ENCODE peak calls at places on chromosome 5, in nine cellular contexts. One of them, this sample, is unnamed.

GRCh38 chr5:138610468-138611294 is 35.5 kb upstream of the HSPA9 start:
- DNase-seq in SK-N-SH: peak
- DNase-seq in neuronal stem cell: no peak
- DNase-seq in GM18507: no peak
- DNase-seq in M059J: no peak
- DNase-seq in iris pigment epithelial cell: peak
- DNase-seq in fibroblast of pulmonary artery: no peak
- DNase-seq in stimulated activated CD4-positive, alpha-beta T cell treated with anti-CD3 and anti-CD28 coated beads, Interleukin-4, amount 100 ng/mL, for 1 hour: no peak
- DNase-seq in glutamatergic neuron: peak
- DNase-seq in this sample: no peak

GRCh38 chr5:14935341-14935740 is 63.8 kb upstream of the ANKH start:
- DNase-seq in SK-N-SH: no peak
- DNase-seq in neuronal stem cell: no peak
- DNase-seq in GM18507: no peak
- DNase-seq in M059J: no peak
- DNase-seq in iris pigment epithelial cell: peak
- DNase-seq in fibroblast of pulmonary artery: no peak
- DNase-seq in stimulated activated CD4-positive, alpha-beta T cell treated with anti-CD3 and anti-CD28 coated beads, Interleukin-4, amount 100 ng/mL, for 1 hour: no peak
- DNase-seq in glutamatergic neuron: no peak
- DNase-seq in this sample: no peak

GRCh38 chr5:36651775-36652685 is 45.6 kb downstream of the SLC1A3 start:
- DNase-seq in SK-N-SH: no peak
- DNase-seq in neuronal stem cell: no peak
- DNase-seq in GM18507: no peak
- DNase-seq in M059J: no peak
- DNase-seq in iris pigment epithelial cell: no peak
- DNase-seq in fibroblast of pulmonary artery: no peak
- DNase-seq in stimulated activated CD4-positive, alpha-beta T cell treated with anti-CD3 and anti-CD28 coated beads, Interleukin-4, amount 100 ng/mL, for 1 hour: no peak
- DNase-seq in glutamatergic neuron: no peak
- DNase-seq in this sample: no peak

GRCh38 chr5:80057121-80057520 is 22.0 kb downstream of the THBS4 start:
- DNase-seq in SK-N-SH: no peak
- DNase-seq in neuronal stem cell: no peak
- DNase-seq in GM18507: no peak
- DNase-seq in M059J: no peak
- DNase-seq in iris pigment epithelial cell: no peak
- DNase-seq in fibroblast of pulmonary artery: no peak
- DNase-seq in stimulated activated CD4-positive, alpha-beta T cell treated with anti-CD3 and anti-CD28 coated beads, Interleukin-4, amount 100 ng/mL, for 1 hour: no peak
- DNase-seq in glutamatergic neuron: no peak
- DNase-seq in this sample: no peak

GRCh38 chr5:31116466-31117031 is 76.9 kb upstream of the CDH6 start:
- DNase-seq in SK-N-SH: no peak
- DNase-seq in neuronal stem cell: no peak
- DNase-seq in GM18507: no peak
- DNase-seq in M059J: no peak
- DNase-seq in iris pigment epithelial cell: no peak
- DNase-seq in fibroblast of pulmonary artery: no peak
- DNase-seq in stimulated activated CD4-positive, alpha-beta T cell treated with anti-CD3 and anti-CD28 coated beads, Interleukin-4, amount 100 ng/mL, for 1 hour: no peak
- DNase-seq in glutamatergic neuron: no peak
- DNase-seq in this sample: no peak

GRCh38 chr5:175718401-175719108 is 60.7 kb downstream of the HRH2 start:
- DNase-seq in SK-N-SH: no peak
- DNase-seq in neuronal stem cell: peak
- DNase-seq in GM18507: no peak
- DNase-seq in M059J: no peak
- DNase-seq in iris pigment epithelial cell: peak
- DNase-seq in fibroblast of pulmonary artery: peak
- DNase-seq in stimulated activated CD4-positive, alpha-beta T cell treated with anti-CD3 and anti-CD28 coated beads, Interleukin-4, amount 100 ng/mL, for 1 hour: peak
- DNase-seq in glutamatergic neuron: peak
- DNase-seq in this sample: no peak

GRCh38 chr5:139389701-139390638 is at the start of gene MZB1:
- DNase-seq in SK-N-SH: no peak
- DNase-seq in neuronal stem cell: no peak
- DNase-seq in GM18507: peak
- DNase-seq in M059J: no peak
- DNase-seq in iris pigment epithelial cell: no peak
- DNase-seq in fibroblast of pulmonary artery: no peak
- DNase-seq in stimulated activated CD4-positive, alpha-beta T cell treated with anti-CD3 and anti-CD28 coated beads, Interleukin-4, amount 100 ng/mL, for 1 hour: no peak
- DNase-seq in glutamatergic neuron: no peak
- DNase-seq in this sample: peak

GRCh38 chr5:134920848-134921575 is 16.1 kb downstream of the PCBD2 start:
- DNase-seq in SK-N-SH: no peak
- DNase-seq in neuronal stem cell: no peak
- DNase-seq in GM18507: no peak
- DNase-seq in M059J: no peak
- DNase-seq in iris pigment epithelial cell: no peak
- DNase-seq in fibroblast of pulmonary artery: no peak
- DNase-seq in stimulated activated CD4-positive, alpha-beta T cell treated with anti-CD3 and anti-CD28 coated beads, Interleukin-4, amount 100 ng/mL, for 1 hour: no peak
- DNase-seq in glutamatergic neuron: no peak
- DNase-seq in this sample: no peak

GRCh38 chr5:174204914-174205313 is 159.4 kb downstream of the NSG2 start:
- DNase-seq in SK-N-SH: no peak
- DNase-seq in neuronal stem cell: peak
- DNase-seq in GM18507: no peak
- DNase-seq in M059J: no peak
- DNase-seq in iris pigment epithelial cell: no peak
- DNase-seq in fibroblast of pulmonary artery: no peak
- DNase-seq in stimulated activated CD4-positive, alpha-beta T cell treated with anti-CD3 and anti-CD28 coated beads, Interleukin-4, amount 100 ng/mL, for 1 hour: no peak
- DNase-seq in glutamatergic neuron: no peak
- DNase-seq in this sample: no peak

GRCh38 chr5:21810737-21811316 is 1042.3 kb downstream of the CDH12 start:
- DNase-seq in SK-N-SH: no peak
- DNase-seq in neuronal stem cell: peak
- DNase-seq in GM18507: no peak
- DNase-seq in M059J: peak
- DNase-seq in iris pigment epithelial cell: peak
- DNase-seq in fibroblast of pulmonary artery: peak
- DNase-seq in stimulated activated CD4-positive, alpha-beta T cell treated with anti-CD3 and anti-CD28 coated beads, Interleukin-4, amount 100 ng/mL, for 1 hour: no peak
- DNase-seq in glutamatergic neuron: no peak
- DNase-seq in this sample: no peak

GRCh38 chr5:171667341-171668096 is 118.1 kb upstream of the SMIM23 start:
- DNase-seq in SK-N-SH: peak
- DNase-seq in neuronal stem cell: peak
- DNase-seq in GM18507: no peak
- DNase-seq in M059J: peak
- DNase-seq in iris pigment epithelial cell: peak
- DNase-seq in fibroblast of pulmonary artery: peak
- DNase-seq in stimulated activated CD4-positive, alpha-beta T cell treated with anti-CD3 and anti-CD28 coated beads, Interleukin-4, amount 100 ng/mL, for 1 hour: no peak
- DNase-seq in glutamatergic neuron: no peak
- DNase-seq in this sample: no peak

GRCh38 chr5:175752826-175753535 is 95.1 kb downstream of the HRH2 start:
- DNase-seq in SK-N-SH: no peak
- DNase-seq in neuronal stem cell: no peak
- DNase-seq in GM18507: no peak
- DNase-seq in M059J: peak
- DNase-seq in iris pigment epithelial cell: no peak
- DNase-seq in fibroblast of pulmonary artery: no peak
- DNase-seq in stimulated activated CD4-positive, alpha-beta T cell treated with anti-CD3 and anti-CD28 coated beads, Interleukin-4, amount 100 ng/mL, for 1 hour: no peak
- DNase-seq in glutamatergic neuron: no peak
- DNase-seq in this sample: no peak

GRCh38 chr5:124824637-124825158 is 78.3 kb upstream of the ZNF608 start:
- DNase-seq in SK-N-SH: peak
- DNase-seq in neuronal stem cell: no peak
- DNase-seq in GM18507: no peak
- DNase-seq in M059J: peak
- DNase-seq in iris pigment epithelial cell: peak
- DNase-seq in fibroblast of pulmonary artery: peak
- DNase-seq in stimulated activated CD4-positive, alpha-beta T cell treated with anti-CD3 and anti-CD28 coated beads, Interleukin-4, amount 100 ng/mL, for 1 hour: no peak
- DNase-seq in glutamatergic neuron: no peak
- DNase-seq in this sample: no peak

GRCh38 chr5:180138976-180139730 is 67.6 kb upstream of the RNF130 start:
- DNase-seq in SK-N-SH: no peak
- DNase-seq in neuronal stem cell: no peak
- DNase-seq in GM18507: no peak
- DNase-seq in M059J: no peak
- DNase-seq in iris pigment epithelial cell: no peak
- DNase-seq in fibroblast of pulmonary artery: no peak
- DNase-seq in stimulated activated CD4-positive, alpha-beta T cell treated with anti-CD3 and anti-CD28 coated beads, Interleukin-4, amount 100 ng/mL, for 1 hour: no peak
- DNase-seq in glutamatergic neuron: no peak
- DNase-seq in this sample: no peak

GRCh38 chr5:171934586-171934985 is 71.9 kb downstream of the FBXW11 start:
- DNase-seq in SK-N-SH: no peak
- DNase-seq in neuronal stem cell: no peak
- DNase-seq in GM18507: no peak
- DNase-seq in M059J: no peak
- DNase-seq in iris pigment epithelial cell: no peak
- DNase-seq in fibroblast of pulmonary artery: no peak
- DNase-seq in stimulated activated CD4-positive, alpha-beta T cell treated with anti-CD3 and anti-CD28 coated beads, Interleukin-4, amount 100 ng/mL, for 1 hour: no peak
- DNase-seq in glutamatergic neuron: no peak
- DNase-seq in this sample: no peak

GRCh38 chr5:132011561-132012384 is at the start of gene ACSL6:
- DNase-seq in SK-N-SH: peak
- DNase-seq in neuronal stem cell: no peak
- DNase-seq in GM18507: no peak
- DNase-seq in M059J: no peak
- DNase-seq in iris pigment epithelial cell: no peak
- DNase-seq in fibroblast of pulmonary artery: no peak
- DNase-seq in stimulated activated CD4-positive, alpha-beta T cell treated with anti-CD3 and anti-CD28 coated beads, Interleukin-4, amount 100 ng/mL, for 1 hour: peak
- DNase-seq in glutamatergic neuron: peak
- DNase-seq in this sample: no peak

GRCh38 chr5:109857405-109858031 is 167.8 kb downstream of the MAN2A1 start:
- DNase-seq in SK-N-SH: no peak
- DNase-seq in neuronal stem cell: no peak
- DNase-seq in GM18507: no peak
- DNase-seq in M059J: no peak
- DNase-seq in iris pigment epithelial cell: no peak
- DNase-seq in fibroblast of pulmonary artery: no peak
- DNase-seq in stimulated activated CD4-positive, alpha-beta T cell treated with anti-CD3 and anti-CD28 coated beads, Interleukin-4, amount 100 ng/mL, for 1 hour: no peak
- DNase-seq in glutamatergic neuron: no peak
- DNase-seq in this sample: no peak

GRCh38 chr5:68396722-68397121 is 181.2 kb downstream of the PIK3R1 start:
- DNase-seq in SK-N-SH: no peak
- DNase-seq in neuronal stem cell: no peak
- DNase-seq in GM18507: no peak
- DNase-seq in M059J: no peak
- DNase-seq in iris pigment epithelial cell: no peak
- DNase-seq in fibroblast of pulmonary artery: no peak
- DNase-seq in stimulated activated CD4-positive, alpha-beta T cell treated with anti-CD3 and anti-CD28 coated beads, Interleukin-4, amount 100 ng/mL, for 1 hour: no peak
- DNase-seq in glutamatergic neuron: no peak
- DNase-seq in this sample: no peak

This sample was measured in B cell.